ENCODE peak calls at places on chromosomes 1 and 21, in ten cellular contexts. L is NAMALWA; I is GM18507; F is activated CD8-positive, alpha-beta memory T cell treated with anti-CD3 and anti-CD28 coated beads, Interleukin-2, amount 50 U/mL, for 4 hours; K is fibroblast of gingiva; U is EH; Y is psoas muscle; C is esophagus squamous epithelium; G is substantia nigra; H is NCI-H510A. V is an unnamed sample.

GRCh38 chr1:62882161-62882560 is 98.2 kb downstream of the ATG4C start:
- DNase-seq in L (no peak), I (no peak), F (no peak), K (no peak), U (no peak), Y (no peak), C (no peak), G (no peak), H (no peak), V (no peak)

GRCh38 chr1:153122831-153123421 is 9.6 kb upstream of the SPRR2F start:
- DNase-seq in L (no peak), I (no peak), F (no peak), K (no peak), U (no peak), Y (no peak), C (no peak), G (no peak), H (peak), V (no peak)

GRCh38 chr1:15902882-15903281 is 55.4 kb downstream of the SPEN start:
- DNase-seq in L (no peak), I (no peak), F (no peak), K (peak), U (peak), Y (no peak), C (no peak), G (no peak), H (no peak), V (no peak)

GRCh38 chr1:63326473-63327380 is 4.4 kb downstream of the FOXD3 start:
- DNase-seq in L (peak), I (no peak), F (no peak), K (no peak), U (no peak), Y (no peak), C (no peak), G (no peak), H (no peak), V (no peak)

GRCh38 chr1:169571450-169571849 is 14.8 kb downstream of the F5 start:
- DNase-seq in L (no peak), I (no peak), F (no peak), K (no peak), U (no peak), Y (no peak), C (no peak), G (no peak), H (no peak), V (no peak)

GRCh38 chr1:176241385-176242015 is 34.4 kb upstream of the COP1 start:
- DNase-seq in L (no peak), I (no peak), F (no peak), K (peak), U (peak), Y (no peak), C (no peak), G (no peak), H (no peak), V (no peak)

GRCh38 chr1:246750752-246751151 is 26.5 kb downstream of the SCCPDH start:
- DNase-seq in L (no peak), I (no peak), F (no peak), K (no peak), U (peak), Y (no peak), C (no peak), G (no peak), H (no peak), V (no peak)

GRCh38 chr1:53334312-53334711 is 6.4 kb upstream of the LRP8 start:
- DNase-seq in L (no peak), I (no peak), F (peak), K (no peak), U (no peak), Y (no peak), C (no peak), G (no peak), H (no peak), V (no peak)

GRCh38 chr1:155974208-155975165 is 3.9 kb downstream of the ARHGEF2 start:
- DNase-seq in L (no peak), I (no peak), F (no peak), K (no peak), U (peak), Y (no peak), C (no peak), G (peak), H (no peak), V (no peak)

GRCh38 chr1:183676515-183677189 is 23.5 kb upstream of the APOBEC4 start:
- DNase-seq in L (no peak), I (no peak), F (no peak), K (peak), U (peak), Y (no peak), C (no peak), G (no peak), H (no peak), V (no peak)

GRCh38 chr21:24045775-24046215 is 1561.5 kb downstream of the MRPL39 start:
- DNase-seq in L (peak), I (no peak), F (no peak), K (peak), U (peak), Y (peak), C (no peak), G (peak), H (no peak), V (no peak)

GRCh38 chr1:41282679-41283317 is 40.7 kb upstream of the SCMH1 start:
- DNase-seq in L (peak), I (peak), F (peak), K (no peak), U (peak), Y (peak), C (no peak), G (peak), H (no peak), V (peak)

GRCh38 chr21:37370152-37371040 is 3.8 kb downstream of the DYRK1A start:
- DNase-seq in L (peak), I (peak), F (no peak), K (no peak), U (peak), Y (no peak), C (no peak), G (no peak), H (no peak), V (no peak)

GRCh38 chr1:215720121-215720520 is 153.0 kb downstream of the KCTD3 start:
- DNase-seq in L (no peak), I (no peak), F (no peak), K (no peak), U (peak), Y (no peak), C (no peak), G (no peak), H (no peak), V (no peak)

GRCh38 chr1:172456344-172456769 is 12.5 kb upstream of the PIGC start:
- DNase-seq in L (no peak), I (no peak), F (no peak), K (no peak), U (no peak), Y (no peak), C (no peak), G (no peak), H (no peak), V (no peak)

GRCh38 chr1:115454835-115455511 is 116.9 kb upstream of the NGF start:
- DNase-seq in L (no peak), I (no peak), F (no peak), K (peak), U (peak), Y (no peak), C (no peak), G (no peak), H (no peak), V (no peak)

GRCh38 chr1:144551107-144551542 is 41.6 kb upstream of the PPIAL4F start:
- DNase-seq in L (no peak), I (no peak), F (no peak), K (no peak), U (no peak), Y (no peak), C (no peak), G (no peak), H (no peak), V (peak)

V was measured in stimulated activated naive B cell treated with anti-CD40 and anti-IgM and Interleukin-4, amounts not matched to agents 10 μg/mL and 1 μg/mL and 100 μg/mL, for 72 hours.